ENCODE peak calls at places on chromosomes 5 and 9, in four cellular contexts. M is suprapubic skin, N is breast epithelium, P is SK-N-SH. B is an unnamed sample. For H3K9me3, the result is how much of the 10 kb centered on the place peaks cover.

GRCh38 chr9:12723409-12724028 is 30.3 kb downstream of the TYRP1 start:
- DNase-seq in N (no peak), P (no peak), M (no peak), B (no peak)

GRCh38 chr9:34349324-34349723 is 20.0 kb downstream of the NUDT2 start:
- DNase-seq in P (no peak), M (no peak), N (no peak), B (no peak)

GRCh38 chr9:121824651-121825480 is 173.4 kb downstream of the DAB2IP start:
- DNase-seq in P (peak), M (no peak), N (peak), B (peak)

GRCh38 chr5:40676643-40677333 is 2.9 kb upstream of the PTGER4 start:
- DNase-seq in M (no peak), N (no peak), P (no peak), B (no peak)

GRCh38 chr5:1294839-1295649 is at the start of gene TERT:
- DNase-seq in M (peak), P (peak), N (no peak), B (no peak)

GRCh38 chr5:6585168-6585567 is 47.7 kb downstream of the NSUN2 start:
- DNase-seq in P (no peak), M (no peak), N (no peak), B (no peak)

GRCh38 chr5:141799507-141800167 is 78.6 kb downstream of the PCDH1 start:
- DNase-seq in P (no peak), N (no peak), M (no peak), B (no peak)

GRCh38 chr9:99867536-99867935 is 38.9 kb upstream of the STX17 start:
- DNase-seq in P (no peak), M (no peak), N (no peak), B (no peak)

GRCh38 chr5:140284013-140284412 is 18.9 kb downstream of the PFDN1 start:
- DNase-seq in M (no peak), N (no peak), P (no peak), B (no peak)

GRCh38 chr9:38131729-38132128 is 62.7 kb upstream of the SHB start:
- DNase-seq in P (no peak), N (no peak), M (no peak), B (no peak)

GRCh38 chr5:78548216-78548615 is 100.4 kb downstream of the LHFPL2 start:
- DNase-seq in N (no peak), M (no peak), P (peak), B (no peak)

GRCh38 chr5:568061-568781 is 43.9 kb upstream of the CEP72 start:
- DNase-seq in M (no peak), P (no peak), N (no peak), B (no peak)

GRCh38 chr5:6392571-6392970 is 14.2 kb upstream of the MED10 start:
- DNase-seq in M (no peak), P (no peak), N (no peak), B (no peak)

DNA sequence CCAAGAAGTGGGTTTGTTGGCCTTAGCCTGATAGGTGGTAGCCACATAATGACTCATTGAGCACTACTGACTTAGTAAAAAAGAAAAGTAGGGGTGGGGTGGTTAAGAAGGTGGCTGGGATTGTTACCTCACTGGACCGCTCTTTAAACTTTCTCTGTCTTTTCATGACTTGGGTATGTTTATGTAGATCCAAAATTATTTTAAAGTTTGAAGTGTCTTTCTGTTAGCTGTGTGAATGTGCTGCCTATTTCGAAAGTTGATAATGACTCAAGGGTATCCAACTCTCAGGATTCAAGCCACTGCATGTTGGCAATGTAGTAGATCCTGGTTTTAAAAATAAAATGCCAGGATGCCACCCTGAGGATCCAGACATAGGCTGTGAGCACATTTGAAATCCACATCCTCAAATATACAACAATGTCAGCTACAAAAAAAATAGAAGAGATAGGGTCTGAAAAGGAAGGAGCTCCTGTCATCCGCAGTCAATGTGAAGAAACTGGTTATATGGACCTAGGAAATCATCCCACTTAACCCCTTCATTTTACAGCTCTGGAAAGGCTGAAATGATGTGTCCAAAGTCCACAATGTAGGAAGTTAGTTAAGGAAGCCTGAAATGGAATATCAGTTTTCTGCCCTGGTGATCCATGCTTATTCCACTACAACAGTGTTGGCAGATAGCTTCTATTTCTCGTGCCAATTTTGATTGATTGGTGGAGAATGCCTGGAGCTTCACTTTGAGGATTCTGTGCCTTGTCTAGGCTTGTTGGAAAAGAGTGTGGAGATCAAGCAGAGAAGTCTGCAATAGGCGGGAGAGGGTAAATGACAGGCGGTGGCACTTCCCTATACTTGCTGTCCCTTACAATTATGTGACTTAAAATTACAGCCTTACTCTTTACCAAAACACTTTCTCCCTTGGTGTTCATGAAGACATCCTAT is 23.4 kb downstream of the ZNF462 start:
- DNase-seq in N (no peak), M (no peak), P (no peak), B (no peak)
- H3K4me3 ChIP-seq in N (no peak), M (no peak), P (no peak), B (no peak)

GRCh38 chr9:127761491-127761904 is 17.0 kb downstream of the SH2D3C start:
- DNase-seq in N (no peak), P (peak), M (no peak), B (no peak)

GRCh38 chr9:127763918-127764384 is 14.5 kb downstream of the SH2D3C start:
- DNase-seq in P (no peak), N (no peak), M (no peak), B (no peak)

GRCh38 chr9:127761061-127761460 is 17.4 kb downstream of the SH2D3C start:
- DNase-seq in M (no peak), N (no peak), P (no peak), B (no peak)

GRCh38 chr9:127765418-127765817 is 13.0 kb downstream of the SH2D3C start:
- DNase-seq in N (no peak), M (no peak), P (no peak), B (no peak)

DNA sequence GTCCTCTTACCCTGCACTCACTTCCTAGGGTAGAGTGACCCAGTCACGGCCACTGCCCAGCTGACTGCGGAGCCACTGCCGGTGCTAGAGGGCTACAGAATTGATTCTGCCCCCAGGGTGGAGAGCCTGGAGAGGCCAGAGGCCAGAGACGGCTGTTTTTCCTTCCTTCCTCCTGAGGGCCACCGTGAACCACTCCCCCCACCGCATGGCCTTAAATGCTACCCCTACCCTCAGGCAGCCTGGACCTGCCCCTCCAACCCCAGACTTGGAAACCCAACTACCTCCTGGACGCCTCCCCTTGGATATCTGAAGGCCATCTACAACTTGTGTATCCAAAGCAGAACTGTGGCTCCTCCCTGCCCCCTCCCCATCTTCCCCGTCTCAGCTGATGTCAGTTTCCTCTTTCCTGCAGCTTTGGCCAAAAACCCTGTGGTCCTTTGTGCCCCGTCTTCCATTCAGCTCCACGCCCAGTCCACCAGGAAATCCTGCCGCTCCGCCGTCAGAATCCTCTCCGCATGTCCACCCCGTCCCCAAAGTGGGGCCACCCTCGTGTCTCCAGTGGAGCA is 16.3 kb downstream of the SH2D3C start:
- DNase-seq in M (no peak), N (no peak), P (no peak), B (no peak)
- TF ChIP-seq POLR2AphosphoS5 in M (no peak), N (no peak), P (no peak), B (no peak)

GRCh38 chr9:134851015-134851414 is 29.6 kb upstream of the FCN2 start:
- DNase-seq in N (peak), P (no peak), M (no peak), B (no peak)

GRCh38 chr9:134854541-134854981 is 26.0 kb upstream of the FCN2 start:
- DNase-seq in M (no peak), P (no peak), N (no peak), B (no peak)

GRCh38 chr9:134855231-134855899 is 25.2 kb upstream of the FCN2 start:
- DNase-seq in N (no peak), P (no peak), M (peak), B (no peak)

GRCh38 chr9:134853893-134854292 is 26.7 kb upstream of the FCN2 start:
- DNase-seq in N (peak), M (no peak), P (no peak), B (no peak)

DNA sequence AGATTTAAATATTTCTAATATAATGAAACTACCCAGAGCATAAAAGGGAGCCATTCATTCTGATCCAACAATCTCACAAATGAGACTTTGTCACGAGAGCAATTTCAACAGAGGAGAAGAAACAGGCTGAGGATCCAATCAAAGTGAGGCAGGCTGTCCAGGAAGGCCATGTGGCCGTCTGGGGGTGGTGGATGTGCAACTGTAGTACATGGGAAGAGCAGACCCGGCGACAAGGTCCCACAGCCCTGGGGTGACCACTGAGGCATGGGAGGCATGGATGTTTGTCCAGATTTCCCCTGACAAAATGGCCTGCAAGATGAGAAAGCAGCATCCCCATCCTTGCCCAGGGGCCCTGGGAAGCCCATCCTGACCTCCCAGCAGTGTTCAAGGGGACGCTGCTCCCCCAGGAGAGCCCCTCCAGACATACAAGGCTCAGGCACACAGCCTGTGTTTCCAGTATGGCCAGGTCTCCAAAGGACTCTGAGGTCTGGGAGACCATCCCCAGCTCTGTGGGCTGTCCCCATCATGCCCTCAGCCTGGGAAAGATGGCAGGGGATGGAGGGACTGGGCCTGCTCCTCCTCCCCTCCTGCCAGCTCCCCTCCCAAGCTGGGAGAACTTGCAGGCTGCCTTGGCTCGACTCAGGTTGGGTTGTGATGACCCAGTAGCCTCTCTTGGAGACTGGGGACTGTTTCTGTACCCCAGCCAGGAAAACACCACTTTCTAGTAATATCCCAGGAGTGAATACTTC is 27.5 kb upstream of the FCN2 start:
- DNase-seq in N (peak), P (no peak), M (no peak), B (no peak)
- H3K9me3 ChIP-seq in N (under half), P (under half), M (under half), B (under half)

GRCh38 chr5:63961125-63961597 is 1.1 kb downstream of the HTR1A start:
- DNase-seq in P (no peak), N (no peak), M (no peak), B (no peak)
- H3K4me3 ChIP-seq in P (no peak), N (no peak), M (no peak), B (no peak)

DNA sequence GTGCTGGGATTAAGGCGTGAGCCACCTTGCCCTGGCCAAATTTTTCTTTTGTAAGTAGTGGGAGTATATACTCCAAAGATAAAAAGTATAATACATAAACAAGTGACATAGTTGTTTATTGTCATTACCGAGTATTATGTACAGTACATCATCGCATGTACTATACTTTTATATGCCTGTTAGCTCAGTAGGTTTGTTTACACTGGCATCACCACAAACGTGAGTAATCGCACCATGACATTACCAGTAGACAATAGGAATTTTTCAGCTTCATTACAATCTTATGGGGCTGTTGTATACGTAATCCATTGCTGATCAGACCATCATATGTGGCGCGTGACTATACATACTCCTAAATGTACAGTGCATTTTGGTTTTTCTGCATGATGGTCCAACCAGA is 9.8 kb downstream of the SECISBP2 start:
- DNase-seq in M (no peak), N (no peak), P (no peak), B (no peak)
- TF ChIP-seq POLR2AphosphoS5 in M (no peak), N (no peak), P (no peak), B (no peak)

GRCh38 chr9:14652729-14653377 is 40.4 kb downstream of the ZDHHC21 start:
- DNase-seq in P (peak), N (no peak), M (no peak), B (no peak)
- H3K9me3 ChIP-seq in P (under half), N (under half), M (under half), B (under half)

B was measured in vagina.